ENCODE peak calls at places on chromosomes 1 and 21, in ten cellular contexts. One of them, this sample, is unnamed.

GRCh38 chr1:113128116-113128515 is 55.1 kb downstream of the LRIG2 start:
- DNase-seq in anterior cingulate cortex: no peak
- DNase-seq in nucleus accumbens: no peak
- DNase-seq in cardiac fibroblast: no peak
- DNase-seq in NB4: no peak
- DNase-seq in astrocyte of the cerebellum: no peak
- DNase-seq in activated CD4-positive, alpha-beta T cell treated with anti-CD3 and anti-CD28 coated beads for 48 hours: no peak
- DNase-seq in tibial nerve: no peak
- DNase-seq in CD4-positive, CD25-positive, alpha-beta regulatory T cell: no peak
- DNase-seq in OCI-M1: no peak
- DNase-seq in this sample: no peak

GRCh38 chr1:23444104-23444533 is 19.6 kb upstream of the TCEA3 start:
- DNase-seq in CD4-positive, CD25-positive, alpha-beta regulatory T cell: no peak
- DNase-seq in NB4: no peak
- DNase-seq in anterior cingulate cortex: no peak
- DNase-seq in OCI-M1: peak
- DNase-seq in astrocyte of the cerebellum: no peak
- DNase-seq in nucleus accumbens: no peak
- DNase-seq in tibial nerve: peak
- DNase-seq in cardiac fibroblast: peak
- DNase-seq in activated CD4-positive, alpha-beta T cell treated with anti-CD3 and anti-CD28 coated beads for 48 hours: no peak
- DNase-seq in this sample: no peak

GRCh38 chr1:201295861-201296260 is 12.6 kb downstream of the PKP1 start:
- DNase-seq in cardiac fibroblast: peak
- DNase-seq in CD4-positive, CD25-positive, alpha-beta regulatory T cell: no peak
- DNase-seq in NB4: no peak
- DNase-seq in nucleus accumbens: no peak
- DNase-seq in anterior cingulate cortex: no peak
- DNase-seq in OCI-M1: no peak
- DNase-seq in tibial nerve: no peak
- DNase-seq in astrocyte of the cerebellum: no peak
- DNase-seq in activated CD4-positive, alpha-beta T cell treated with anti-CD3 and anti-CD28 coated beads for 48 hours: no peak
- DNase-seq in this sample: peak

GRCh38 chr1:150972417-150972940 is 2.2 kb downstream of the CERS2 start:
- DNase-seq in cardiac fibroblast: no peak
- DNase-seq in nucleus accumbens: no peak
- DNase-seq in CD4-positive, CD25-positive, alpha-beta regulatory T cell: no peak
- DNase-seq in tibial nerve: no peak
- DNase-seq in OCI-M1: no peak
- DNase-seq in activated CD4-positive, alpha-beta T cell treated with anti-CD3 and anti-CD28 coated beads for 48 hours: no peak
- DNase-seq in astrocyte of the cerebellum: no peak
- DNase-seq in NB4: no peak
- DNase-seq in anterior cingulate cortex: no peak
- DNase-seq in this sample: no peak

GRCh38 chr1:66641851-66642473 is 108.0 kb downstream of the SGIP1 start:
- DNase-seq in nucleus accumbens: no peak
- DNase-seq in NB4: no peak
- DNase-seq in cardiac fibroblast: no peak
- DNase-seq in CD4-positive, CD25-positive, alpha-beta regulatory T cell: no peak
- DNase-seq in activated CD4-positive, alpha-beta T cell treated with anti-CD3 and anti-CD28 coated beads for 48 hours: no peak
- DNase-seq in tibial nerve: no peak
- DNase-seq in astrocyte of the cerebellum: no peak
- DNase-seq in anterior cingulate cortex: no peak
- DNase-seq in OCI-M1: no peak
- DNase-seq in this sample: no peak

GRCh38 chr1:7755448-7755847 is 15.6 kb upstream of the VAMP3 start:
- DNase-seq in activated CD4-positive, alpha-beta T cell treated with anti-CD3 and anti-CD28 coated beads for 48 hours: no peak
- DNase-seq in OCI-M1: peak
- DNase-seq in NB4: peak
- DNase-seq in tibial nerve: no peak
- DNase-seq in cardiac fibroblast: peak
- DNase-seq in anterior cingulate cortex: no peak
- DNase-seq in nucleus accumbens: no peak
- DNase-seq in CD4-positive, CD25-positive, alpha-beta regulatory T cell: no peak
- DNase-seq in astrocyte of the cerebellum: no peak
- DNase-seq in this sample: peak

GRCh38 chr1:218967836-218968235 is 205.8 kb upstream of the LYPLAL1 start:
- DNase-seq in astrocyte of the cerebellum: peak
- DNase-seq in tibial nerve: no peak
- DNase-seq in nucleus accumbens: no peak
- DNase-seq in anterior cingulate cortex: no peak
- DNase-seq in cardiac fibroblast: peak
- DNase-seq in NB4: no peak
- DNase-seq in OCI-M1: no peak
- DNase-seq in CD4-positive, CD25-positive, alpha-beta regulatory T cell: no peak
- DNase-seq in activated CD4-positive, alpha-beta T cell treated with anti-CD3 and anti-CD28 coated beads for 48 hours: no peak
- DNase-seq in this sample: peak

GRCh38 chr1:110607663-110608230 is 1.6 kb upstream of the KCNA2 start:
- DNase-seq in NB4: no peak
- DNase-seq in tibial nerve: no peak
- DNase-seq in OCI-M1: no peak
- DNase-seq in astrocyte of the cerebellum: no peak
- DNase-seq in activated CD4-positive, alpha-beta T cell treated with anti-CD3 and anti-CD28 coated beads for 48 hours: no peak
- DNase-seq in cardiac fibroblast: no peak
- DNase-seq in nucleus accumbens: no peak
- DNase-seq in CD4-positive, CD25-positive, alpha-beta regulatory T cell: no peak
- DNase-seq in anterior cingulate cortex: no peak
- DNase-seq in this sample: no peak

GRCh38 chr1:44050261-44050660 is 19.0 kb upstream of the SLC6A9 start:
- DNase-seq in NB4: no peak
- DNase-seq in tibial nerve: no peak
- DNase-seq in cardiac fibroblast: peak
- DNase-seq in activated CD4-positive, alpha-beta T cell treated with anti-CD3 and anti-CD28 coated beads for 48 hours: no peak
- DNase-seq in anterior cingulate cortex: no peak
- DNase-seq in OCI-M1: no peak
- DNase-seq in nucleus accumbens: no peak
- DNase-seq in CD4-positive, CD25-positive, alpha-beta regulatory T cell: no peak
- DNase-seq in astrocyte of the cerebellum: no peak
- DNase-seq in this sample: no peak

GRCh38 chr1:42439940-42440339 is 15.9 kb downstream of the ZMYND12 start:
- DNase-seq in astrocyte of the cerebellum: peak
- DNase-seq in NB4: no peak
- DNase-seq in activated CD4-positive, alpha-beta T cell treated with anti-CD3 and anti-CD28 coated beads for 48 hours: no peak
- DNase-seq in nucleus accumbens: no peak
- DNase-seq in tibial nerve: no peak
- DNase-seq in cardiac fibroblast: peak
- DNase-seq in OCI-M1: no peak
- DNase-seq in CD4-positive, CD25-positive, alpha-beta regulatory T cell: no peak
- DNase-seq in anterior cingulate cortex: no peak
- DNase-seq in this sample: peak

GRCh38 chr1:181152892-181153633 is 64.6 kb downstream of the IER5 start:
- DNase-seq in tibial nerve: peak
- DNase-seq in OCI-M1: peak
- DNase-seq in CD4-positive, CD25-positive, alpha-beta regulatory T cell: no peak
- DNase-seq in cardiac fibroblast: peak
- DNase-seq in anterior cingulate cortex: no peak
- DNase-seq in activated CD4-positive, alpha-beta T cell treated with anti-CD3 and anti-CD28 coated beads for 48 hours: no peak
- DNase-seq in astrocyte of the cerebellum: peak
- DNase-seq in NB4: peak
- DNase-seq in nucleus accumbens: no peak
- DNase-seq in this sample: peak

GRCh38 chr21:35252831-35253230 is 203.7 kb upstream of the RUNX1 start:
- DNase-seq in cardiac fibroblast: no peak
- DNase-seq in nucleus accumbens: no peak
- DNase-seq in astrocyte of the cerebellum: no peak
- DNase-seq in activated CD4-positive, alpha-beta T cell treated with anti-CD3 and anti-CD28 coated beads for 48 hours: peak
- DNase-seq in OCI-M1: no peak
- DNase-seq in CD4-positive, CD25-positive, alpha-beta regulatory T cell: no peak
- DNase-seq in tibial nerve: no peak
- DNase-seq in anterior cingulate cortex: no peak
- DNase-seq in NB4: no peak
- DNase-seq in this sample: no peak

GRCh38 chr21:31518580-31518979 is 140.9 kb upstream of the SOD1 start:
- DNase-seq in tibial nerve: no peak
- DNase-seq in cardiac fibroblast: no peak
- DNase-seq in NB4: no peak
- DNase-seq in CD4-positive, CD25-positive, alpha-beta regulatory T cell: no peak
- DNase-seq in anterior cingulate cortex: no peak
- DNase-seq in activated CD4-positive, alpha-beta T cell treated with anti-CD3 and anti-CD28 coated beads for 48 hours: no peak
- DNase-seq in nucleus accumbens: no peak
- DNase-seq in OCI-M1: no peak
- DNase-seq in astrocyte of the cerebellum: no peak
- DNase-seq in this sample: no peak